ENCODE peak calls at places on chromosomes 12 and 14, in five cellular contexts. One of them, this sample, is unnamed.

GRCh38 chr12:69519871-69520270 is 49.7 kb downstream of the FRS2 start:
- DNase-seq in stimulated activated naive B cell treated with anti-CD40 and anti-IgM and Interleukin-4, amounts not matched to agents 10 μg/mL and 1 μg/mL and 100 μg/mL, for 72 hours: no peak
- DNase-seq in NCI-H2081: no peak
- DNase-seq in T-helper 17 cell: no peak
- DNase-seq in EH: peak; percentile 79
- DNase-seq in this sample: no peak

GRCh38 chr12:1184402-1184801 is 193.4 kb downstream of the ERC1 start:
- DNase-seq in stimulated activated naive B cell treated with anti-CD40 and anti-IgM and Interleukin-4, amounts not matched to agents 10 μg/mL and 1 μg/mL and 100 μg/mL, for 72 hours: no peak
- DNase-seq in T-helper 17 cell: no peak
- DNase-seq in EH: peak; percentile 73
- DNase-seq in NCI-H2081: no peak
- DNase-seq in this sample: no peak

GRCh38 chr12:14961466-14962155 is at the start of gene ARHGDIB:
- DNase-seq in stimulated activated naive B cell treated with anti-CD40 and anti-IgM and Interleukin-4, amounts not matched to agents 10 μg/mL and 1 μg/mL and 100 μg/mL, for 72 hours: peak; percentile 71
- DNase-seq in NCI-H2081: no peak
- DNase-seq in EH: peak; percentile 71
- DNase-seq in T-helper 17 cell: peak; percentile 64
- DNase-seq in this sample: peak; percentile 54

GRCh38 chr14:58488550-58488949 is 61.0 kb downstream of the KIAA0586 start:
- DNase-seq in EH: peak; percentile 61
- DNase-seq in stimulated activated naive B cell treated with anti-CD40 and anti-IgM and Interleukin-4, amounts not matched to agents 10 μg/mL and 1 μg/mL and 100 μg/mL, for 72 hours: no peak
- DNase-seq in NCI-H2081: no peak
- DNase-seq in T-helper 17 cell: no peak
- DNase-seq in this sample: no peak

GRCh38 chr12:27593266-27593665 is 69.3 kb downstream of the PPFIBP1 start:
- DNase-seq in EH: no peak
- DNase-seq in stimulated activated naive B cell treated with anti-CD40 and anti-IgM and Interleukin-4, amounts not matched to agents 10 μg/mL and 1 μg/mL and 100 μg/mL, for 72 hours: no peak
- DNase-seq in NCI-H2081: no peak
- DNase-seq in T-helper 17 cell: no peak
- DNase-seq in this sample: no peak

GRCh38 chr14:80872645-80873044 is 68.9 kb downstream of the CEP128 start:
- DNase-seq in EH: peak; percentile 14
- DNase-seq in NCI-H2081: no peak
- DNase-seq in stimulated activated naive B cell treated with anti-CD40 and anti-IgM and Interleukin-4, amounts not matched to agents 10 μg/mL and 1 μg/mL and 100 μg/mL, for 72 hours: no peak
- DNase-seq in T-helper 17 cell: no peak
- DNase-seq in this sample: no peak

GRCh38 chr14:102986810-102987579 is 64.5 kb downstream of the AMN start:
- DNase-seq in stimulated activated naive B cell treated with anti-CD40 and anti-IgM and Interleukin-4, amounts not matched to agents 10 μg/mL and 1 μg/mL and 100 μg/mL, for 72 hours: no peak
- DNase-seq in EH: peak; percentile 28
- DNase-seq in T-helper 17 cell: no peak
- DNase-seq in NCI-H2081: no peak
- DNase-seq in this sample: no peak

GRCh38 chr12:29103539-29103974 is 45.5 kb upstream of the FAR2 start:
- DNase-seq in T-helper 17 cell: peak; percentile 20
- DNase-seq in stimulated activated naive B cell treated with anti-CD40 and anti-IgM and Interleukin-4, amounts not matched to agents 10 μg/mL and 1 μg/mL and 100 μg/mL, for 72 hours: peak; percentile 23
- DNase-seq in NCI-H2081: no peak
- DNase-seq in EH: no peak
- DNase-seq in this sample: no peak

This sample was measured in germinal center.